ENCODE peak calls at places on chromosomes 7 and 10, in eight cellular contexts. One of them, this sample, is unnamed.

GRCh38 chr7:41175435-41175834 is 527.5 kb downstream of the INHBA start:
- DNase-seq in ELF-1: no peak
- DNase-seq in body of pancreas: no peak
- DNase-seq in MCF 10A: no peak
- DNase-seq in glomerular endothelial cell: no peak
- DNase-seq in dorsolateral prefrontal cortex: no peak
- DNase-seq in adrenal gland: no peak
- DNase-seq in HEK293T: no peak
- DNase-seq in this sample: no peak

GRCh38 chr10:75405201-75406143 is 3.9 kb upstream of the ZNF503 start:
- DNase-seq in ELF-1: peak; percentile 96
- DNase-seq in body of pancreas: peak; percentile 83
- DNase-seq in MCF 10A: no peak
- DNase-seq in glomerular endothelial cell: no peak
- DNase-seq in dorsolateral prefrontal cortex: no peak
- DNase-seq in adrenal gland: peak; percentile 82
- DNase-seq in HEK293T: no peak
- DNase-seq in this sample: no peak

GRCh38 chr10:87658383-87658795 is 1.3 kb upstream of the PAPSS2 start:
- DNase-seq in ELF-1: no peak
- DNase-seq in body of pancreas: no peak
- DNase-seq in MCF 10A: peak; percentile 20
- DNase-seq in glomerular endothelial cell: no peak
- DNase-seq in dorsolateral prefrontal cortex: no peak
- DNase-seq in adrenal gland: no peak
- DNase-seq in HEK293T: peak; percentile 32
- DNase-seq in this sample: no peak

GRCh38 chr7:13467111-13467547 is 522.3 kb downstream of the ETV1 start:
- DNase-seq in ELF-1: no peak
- DNase-seq in body of pancreas: no peak
- DNase-seq in MCF 10A: no peak
- DNase-seq in glomerular endothelial cell: no peak
- DNase-seq in dorsolateral prefrontal cortex: no peak
- DNase-seq in adrenal gland: no peak
- DNase-seq in HEK293T: no peak
- DNase-seq in this sample: no peak

GRCh38 chr10:49179699-49180511 is 8.3 kb downstream of the TMEM273 start:
- DNase-seq in ELF-1: no peak
- DNase-seq in body of pancreas: no peak
- DNase-seq in MCF 10A: no peak
- DNase-seq in glomerular endothelial cell: no peak
- DNase-seq in dorsolateral prefrontal cortex: no peak
- DNase-seq in adrenal gland: no peak
- DNase-seq in HEK293T: no peak
- DNase-seq in this sample: no peak

GRCh38 chr7:110317699-110318265 is 773.1 kb upstream of the LRRN3 start:
- DNase-seq in ELF-1: no peak
- DNase-seq in body of pancreas: no peak
- DNase-seq in MCF 10A: no peak
- DNase-seq in glomerular endothelial cell: peak; percentile 96
- DNase-seq in dorsolateral prefrontal cortex: no peak
- DNase-seq in adrenal gland: no peak
- DNase-seq in HEK293T: no peak
- DNase-seq in this sample: no peak

GRCh38 chr7:613442-614140 is 93.9 kb upstream of the PDGFA start:
- DNase-seq in ELF-1: no peak
- DNase-seq in body of pancreas: no peak
- DNase-seq in MCF 10A: peak; percentile 34
- DNase-seq in glomerular endothelial cell: no peak
- DNase-seq in dorsolateral prefrontal cortex: no peak
- DNase-seq in adrenal gland: no peak
- DNase-seq in HEK293T: no peak
- DNase-seq in this sample: no peak

GRCh38 chr7:93717217-93717900 is 142.8 kb upstream of the CALCR start:
- DNase-seq in ELF-1: no peak
- DNase-seq in body of pancreas: no peak
- DNase-seq in MCF 10A: peak; percentile 23
- DNase-seq in glomerular endothelial cell: no peak
- DNase-seq in dorsolateral prefrontal cortex: no peak
- DNase-seq in adrenal gland: no peak
- DNase-seq in HEK293T: no peak
- DNase-seq in this sample: no peak

GRCh38 chr7:22572937-22573336 is 72.9 kb upstream of the STEAP1B start:
- DNase-seq in ELF-1: peak; percentile 82
- DNase-seq in body of pancreas: no peak
- DNase-seq in MCF 10A: peak; percentile 28
- DNase-seq in glomerular endothelial cell: no peak
- DNase-seq in dorsolateral prefrontal cortex: no peak
- DNase-seq in adrenal gland: no peak
- DNase-seq in HEK293T: no peak
- DNase-seq in this sample: no peak